ENCODE peak calls at places on chromosome 16, in four cellular contexts. Z is heart left ventricle, K is hippocampal formation, R is GM13977. Q is an unnamed sample.

GRCh38 chr16:89123001-89123830 is 29.6 kb downstream of the ACSF3 start:
- DNase-seq in K (no peak), Z (peak; percentile 21), R (no peak), Q (peak; percentile 61)

GRCh38 chr16:4315185-4316102 is at the start of gene GLIS2:
- DNase-seq in K (no peak), Z (peak; percentile 81), R (peak; percentile 80), Q (peak; percentile 74)

GRCh38 chr16:73251608-73252007 is 203.7 kb upstream of the ZFHX3 start:
- DNase-seq in R (no peak), Z (no peak), K (no peak), Q (no peak)

GRCh38 chr16:12573730-12574383 is 229.8 kb downstream of the CPPED1 start:
- DNase-seq in Z (peak; percentile 36), K (peak; percentile 33), R (peak; percentile 79), Q (peak; percentile 45)

GRCh38 chr16:77807071-77807470 is 18.7 kb downstream of the VAT1L start:
- DNase-seq in K (no peak), R (no peak), Z (no peak), Q (no peak)

GRCh38 chr16:4314532-4315184 is 1.2 kb upstream of the GLIS2 start:
- DNase-seq in Z (no peak), R (no peak), K (no peak), Q (peak; percentile 84)

GRCh38 chr16:9594961-9595360 is 503.5 kb downstream of the HAPSTR1 start:
- DNase-seq in K (no peak), R (no peak), Z (no peak), Q (no peak)

GRCh38 chr16:345686-346231 is 6.8 kb downstream of the AXIN1 start:
- DNase-seq in Z (no peak), K (no peak), R (no peak), Q (no peak)

GRCh38 chr16:76201385-76201784 is 75.8 kb upstream of the CNTNAP4 start:
- DNase-seq in K (no peak), Z (no peak), R (no peak), Q (no peak)

GRCh38 chr16:85983064-85983463 is 84.1 kb downstream of the IRF8 start:
- DNase-seq in Z (no peak), R (no peak), K (no peak), Q (no peak)

GRCh38 chr16:48641770-48642169 is 31.8 kb upstream of the N4BP1 start:
- DNase-seq in K (no peak), R (no peak), Z (no peak), Q (no peak)

GRCh38 chr16:81748476-81749198 is 30.5 kb upstream of the PLCG2 start:
- DNase-seq in R (no peak), Z (no peak), K (no peak), Q (no peak)

GRCh38 chr16:89721644-89722391 is 481 bp downstream of the ZNF276 start:
- DNase-seq in R (no peak), Z (peak; percentile 76), K (peak; percentile 27), Q (peak; percentile 95)

GRCh38 chr16:83995756-83996155 is 27.7 kb downstream of the NECAB2 start:
- DNase-seq in K (no peak), Z (peak; percentile 49), R (no peak), Q (no peak)

GRCh38 chr16:81838794-81839193 is 59.7 kb downstream of the PLCG2 start:
- DNase-seq in Z (no peak), R (peak; percentile 60), K (no peak), Q (no peak)

GRCh38 chr16:55773859-55774549 is 58.9 kb downstream of the CES1 start:
- DNase-seq in Z (no peak), K (no peak), R (no peak), Q (no peak)

GRCh38 chr16:80023865-80024264 is 423.3 kb upstream of the MAF start:
- DNase-seq in Z (no peak), K (no peak), R (no peak), Q (no peak)

GRCh38 chr16:49436181-49436580 is 62.6 kb downstream of the C16orf78 start:
- DNase-seq in R (no peak), K (no peak), Z (no peak), Q (no peak)

GRCh38 chr16:55331648-55332185 is 7.7 kb downstream of the IRX6 start:
- DNase-seq in Z (no peak), R (no peak), K (no peak), Q (no peak)

GRCh38 chr16:57549730-57550129 is 7.3 kb downstream of the ADGRG5 start:
- DNase-seq in Z (no peak), K (no peak), R (no peak), Q (no peak)

GRCh38 chr16:81500833-81501521 is 56.4 kb downstream of the CMIP start:
- DNase-seq in K (no peak), R (no peak), Z (peak; percentile 39), Q (peak; percentile 54)

GRCh38 chr16:83958137-83958810 is 5.2 kb downstream of the OSGIN1 start:
- DNase-seq in R (no peak), Z (no peak), K (no peak), Q (no peak)

GRCh38 chr16:66395806-66396555 is 29.5 kb downstream of the CDH5 start:
- DNase-seq in R (no peak), K (no peak), Z (no peak), Q (no peak)

GRCh38 chr16:17657037-17657436 is 186.3 kb upstream of the XYLT1 start:
- DNase-seq in R (no peak), K (no peak), Z (no peak), Q (no peak)

GRCh38 chr16:66798162-66798561 is 3.2 kb downstream of the TERB1 start:
- DNase-seq in Z (no peak), K (no peak), R (no peak), Q (no peak)

GRCh38 chr16:21568502-21569189 is 30.7 kb upstream of the METTL9 start:
- DNase-seq in R (no peak), K (no peak), Z (no peak), Q (no peak)

GRCh38 chr16:75727221-75727620 is 931 bp upstream of the CPHXL start:
- DNase-seq in K (no peak), R (no peak), Z (no peak), Q (no peak)

GRCh38 chr16:1003551-1004347 is 22.2 kb downstream of the SOX8 start:
- DNase-seq in R (no peak), K (no peak), Z (no peak), Q (no peak)

GRCh38 chr16:23015580-23015979 is 133.7 kb downstream of the USP31 start:
- DNase-seq in R (no peak), K (no peak), Z (no peak), Q (no peak)

GRCh38 chr16:68612996-68613395 is 32.1 kb upstream of the CDH3 start:
- DNase-seq in R (no peak), K (no peak), Z (no peak), Q (no peak)

GRCh38 chr16:67244387-67245188 is 2.7 kb downstream of the FHOD1 start:
- DNase-seq in Z (peak; percentile 93), R (peak; percentile 90), K (peak; percentile 41), Q (peak; percentile 90)

GRCh38 chr16:89314357-89314756 is 96.9 kb downstream of the ZNF778 start:
- DNase-seq in Z (peak; percentile 33), R (no peak), K (no peak), Q (peak; percentile 67)

GRCh38 chr16:4401094-4401501 is 15.3 kb downstream of the CORO7 start:
- DNase-seq in K (no peak), R (no peak), Z (no peak), Q (no peak)

Q was measured in left lung.